ENCODE peak calls at places on chromosomes 13 and 19, in nine cellular contexts. One of them, this sample, is unnamed.

GRCh38 chr13:84810781-84811180 is 928.5 kb upstream of the SLITRK1 start:
- DNase-seq in T-cell: no peak
- DNase-seq in stimulated activated CD4-positive, alpha-beta T cell treated with anti-CD3 and anti-CD28 coated beads, Interleukin-2, amount 100 ng/mL, for 48 hours: no peak
- DNase-seq in stimulated activated CD8-positive, alpha-beta memory T cell treated with anti-CD3 and anti-CD28 coated beads, Interleukin-7, amount 100 ng/mL, for 4 hours: no peak
- DNase-seq in cerebellar cortex: no peak
- DNase-seq in amniotic epithelial cell: no peak
- DNase-seq in astrocyte of the cerebellum: no peak
- DNase-seq in heart left ventricle: no peak
- DNase-seq in activated gamma-delta T cell treated with Interleukin-2 at 50 U/mL for 16 hours: no peak
- DNase-seq in this sample: no peak

GRCh38 chr13:99119686-99120085 is 81.0 kb upstream of the UBAC2 start:
- DNase-seq in T-cell: no peak
- DNase-seq in stimulated activated CD4-positive, alpha-beta T cell treated with anti-CD3 and anti-CD28 coated beads, Interleukin-2, amount 100 ng/mL, for 48 hours: peak
- DNase-seq in stimulated activated CD8-positive, alpha-beta memory T cell treated with anti-CD3 and anti-CD28 coated beads, Interleukin-7, amount 100 ng/mL, for 4 hours: peak
- DNase-seq in cerebellar cortex: no peak
- DNase-seq in amniotic epithelial cell: peak
- DNase-seq in astrocyte of the cerebellum: no peak
- DNase-seq in heart left ventricle: no peak
- DNase-seq in activated gamma-delta T cell treated with Interleukin-2 at 50 U/mL for 16 hours: no peak
- DNase-seq in this sample: no peak

GRCh38 chr13:101291216-101291615 is 125.1 kb downstream of the NALCN start:
- DNase-seq in T-cell: no peak
- DNase-seq in stimulated activated CD4-positive, alpha-beta T cell treated with anti-CD3 and anti-CD28 coated beads, Interleukin-2, amount 100 ng/mL, for 48 hours: no peak
- DNase-seq in stimulated activated CD8-positive, alpha-beta memory T cell treated with anti-CD3 and anti-CD28 coated beads, Interleukin-7, amount 100 ng/mL, for 4 hours: no peak
- DNase-seq in cerebellar cortex: no peak
- DNase-seq in amniotic epithelial cell: peak
- DNase-seq in astrocyte of the cerebellum: peak
- DNase-seq in heart left ventricle: no peak
- DNase-seq in activated gamma-delta T cell treated with Interleukin-2 at 50 U/mL for 16 hours: no peak
- DNase-seq in this sample: no peak

GRCh38 chr19:12947702-12948596 is 2.3 kb downstream of the RAD23A start:
- DNase-seq in T-cell: no peak
- DNase-seq in stimulated activated CD4-positive, alpha-beta T cell treated with anti-CD3 and anti-CD28 coated beads, Interleukin-2, amount 100 ng/mL, for 48 hours: no peak
- DNase-seq in stimulated activated CD8-positive, alpha-beta memory T cell treated with anti-CD3 and anti-CD28 coated beads, Interleukin-7, amount 100 ng/mL, for 4 hours: no peak
- DNase-seq in cerebellar cortex: no peak
- DNase-seq in amniotic epithelial cell: no peak
- DNase-seq in astrocyte of the cerebellum: no peak
- DNase-seq in heart left ventricle: no peak
- DNase-seq in activated gamma-delta T cell treated with Interleukin-2 at 50 U/mL for 16 hours: no peak
- DNase-seq in this sample: no peak

GRCh38 chr19:39297931-39298634 is 1.9 kb downstream of the IFNL1 start:
- DNase-seq in T-cell: peak
- DNase-seq in stimulated activated CD4-positive, alpha-beta T cell treated with anti-CD3 and anti-CD28 coated beads, Interleukin-2, amount 100 ng/mL, for 48 hours: no peak
- DNase-seq in stimulated activated CD8-positive, alpha-beta memory T cell treated with anti-CD3 and anti-CD28 coated beads, Interleukin-7, amount 100 ng/mL, for 4 hours: peak
- DNase-seq in cerebellar cortex: no peak
- DNase-seq in amniotic epithelial cell: no peak
- DNase-seq in astrocyte of the cerebellum: no peak
- DNase-seq in heart left ventricle: no peak
- DNase-seq in activated gamma-delta T cell treated with Interleukin-2 at 50 U/mL for 16 hours: peak
- DNase-seq in this sample: peak

GRCh38 chr19:12984143-12984627 is 11.1 kb upstream of the NFIX start:
- DNase-seq in T-cell: no peak
- DNase-seq in stimulated activated CD4-positive, alpha-beta T cell treated with anti-CD3 and anti-CD28 coated beads, Interleukin-2, amount 100 ng/mL, for 48 hours: no peak
- DNase-seq in stimulated activated CD8-positive, alpha-beta memory T cell treated with anti-CD3 and anti-CD28 coated beads, Interleukin-7, amount 100 ng/mL, for 4 hours: no peak
- DNase-seq in cerebellar cortex: no peak
- DNase-seq in amniotic epithelial cell: no peak
- DNase-seq in astrocyte of the cerebellum: no peak
- DNase-seq in heart left ventricle: no peak
- DNase-seq in activated gamma-delta T cell treated with Interleukin-2 at 50 U/mL for 16 hours: no peak
- DNase-seq in this sample: no peak

GRCh38 chr19:2080336-2080988 is 15.7 kb downstream of the MOB3A start:
- DNase-seq in T-cell: no peak
- DNase-seq in stimulated activated CD4-positive, alpha-beta T cell treated with anti-CD3 and anti-CD28 coated beads, Interleukin-2, amount 100 ng/mL, for 48 hours: no peak
- DNase-seq in stimulated activated CD8-positive, alpha-beta memory T cell treated with anti-CD3 and anti-CD28 coated beads, Interleukin-7, amount 100 ng/mL, for 4 hours: no peak
- DNase-seq in cerebellar cortex: no peak
- DNase-seq in amniotic epithelial cell: no peak
- DNase-seq in astrocyte of the cerebellum: no peak
- DNase-seq in heart left ventricle: no peak
- DNase-seq in activated gamma-delta T cell treated with Interleukin-2 at 50 U/mL for 16 hours: no peak
- DNase-seq in this sample: no peak

GRCh38 chr13:23020246-23020843 is 160.4 kb upstream of the SGCG start:
- DNase-seq in T-cell: no peak
- DNase-seq in stimulated activated CD4-positive, alpha-beta T cell treated with anti-CD3 and anti-CD28 coated beads, Interleukin-2, amount 100 ng/mL, for 48 hours: peak
- DNase-seq in stimulated activated CD8-positive, alpha-beta memory T cell treated with anti-CD3 and anti-CD28 coated beads, Interleukin-7, amount 100 ng/mL, for 4 hours: no peak
- DNase-seq in cerebellar cortex: peak
- DNase-seq in amniotic epithelial cell: peak
- DNase-seq in astrocyte of the cerebellum: peak
- DNase-seq in heart left ventricle: peak
- DNase-seq in activated gamma-delta T cell treated with Interleukin-2 at 50 U/mL for 16 hours: peak
- DNase-seq in this sample: peak

GRCh38 chr13:111387945-111388600 is 67.6 kb downstream of the TEX29 start:
- DNase-seq in T-cell: no peak
- DNase-seq in stimulated activated CD4-positive, alpha-beta T cell treated with anti-CD3 and anti-CD28 coated beads, Interleukin-2, amount 100 ng/mL, for 48 hours: no peak
- DNase-seq in stimulated activated CD8-positive, alpha-beta memory T cell treated with anti-CD3 and anti-CD28 coated beads, Interleukin-7, amount 100 ng/mL, for 4 hours: no peak
- DNase-seq in cerebellar cortex: no peak
- DNase-seq in amniotic epithelial cell: no peak
- DNase-seq in astrocyte of the cerebellum: no peak
- DNase-seq in heart left ventricle: no peak
- DNase-seq in activated gamma-delta T cell treated with Interleukin-2 at 50 U/mL for 16 hours: no peak
- DNase-seq in this sample: no peak

This sample was measured in transverse colon.